ENCODE peak calls at places on chromosome 5, in five cellular contexts. V is activated T-helper 1 cell treated with Interleukin-2 at 50 U/mL for 16 hours, K is left ventricle myocardium superior, Y is choroid plexus epithelial cell, E is stromal cell of bone marrow. W is an unnamed sample.

GRCh38 chr5:132464155-132464939 is 26.2 kb downstream of the IRF1 start:
- DNase-seq in V (no peak), K (no peak), Y (no peak), E (no peak), W (no peak)

GRCh38 chr5:88671808-88672499 is 211.0 kb downstream of the MEF2C start:
- DNase-seq in V (no peak), K (no peak), Y (no peak), E (no peak), W (no peak)

GRCh38 chr5:140362875-140363630 is 3.1 kb downstream of the SLC4A9 start:
- DNase-seq in V (peak; percentile 67), K (peak; percentile 85), Y (peak; percentile 71), E (peak; percentile 18), W (peak; percentile 70)

GRCh38 chr5:170896779-170897178 is 35.0 kb downstream of the RANBP17 start:
- DNase-seq in V (no peak), K (no peak), Y (peak; percentile 80), E (no peak), W (no peak)

GRCh38 chr5:168215646-168216045 is 75.8 kb upstream of the WWC1 start:
- DNase-seq in V (no peak), K (no peak), Y (no peak), E (no peak), W (no peak)

GRCh38 chr5:154526231-154527226 is 48.5 kb upstream of the HAND1 start:
- DNase-seq in V (no peak), K (no peak), Y (no peak), E (no peak), W (no peak)

GRCh38 chr5:86979801-86980510 is 287.7 kb upstream of the RASA1 start:
- DNase-seq in V (no peak), K (no peak), Y (peak; percentile 85), E (peak; percentile 65), W (no peak)

GRCh38 chr5:120550358-120550757 is 86.3 kb downstream of the PRR16 start:
- DNase-seq in V (no peak), K (no peak), Y (no peak), E (no peak), W (no peak)

GRCh38 chr5:123035320-123035949 is 1.1 kb downstream of the PPIC start:
- DNase-seq in V (no peak), K (peak; percentile 59), Y (peak; percentile 43), E (peak; percentile 21), W (peak; percentile 23)

GRCh38 chr5:63213256-63213655 is 634.6 kb downstream of the LRRC70 start:
- DNase-seq in V (no peak), K (no peak), Y (no peak), E (no peak), W (no peak)

GRCh38 chr5:157566902-157567489 is 8.6 kb downstream of the ADAM19 start:
- DNase-seq in V (no peak), K (no peak), Y (no peak), E (no peak), W (no peak)

GRCh38 chr5:90020575-90021535 is 388.7 kb downstream of the CETN3 start:
- DNase-seq in V (no peak), K (no peak), Y (peak; percentile 91), E (peak; percentile 92), W (no peak)

GRCh38 chr5:172455511-172456061 is 1.3 kb upstream of the SH3PXD2B start:
- DNase-seq in V (no peak), K (peak; percentile 58), Y (no peak), E (peak; percentile 63), W (no peak)

GRCh38 chr5:5335708-5336211 is 86.7 kb upstream of the ICE1 start:
- DNase-seq in V (no peak), K (no peak), Y (peak; percentile 82), E (no peak), W (no peak)

GRCh38 chr5:159975462-159976019 is 33.4 kb upstream of the TTC1 start:
- DNase-seq in V (no peak), K (no peak), Y (peak; percentile 97), E (peak; percentile 90), W (no peak)

GRCh38 chr5:68740204-68740910 is 353.5 kb upstream of the SLC30A5 start:
- DNase-seq in V (no peak), K (no peak), Y (no peak), E (no peak), W (no peak)

GRCh38 chr5:383621-384020 is 59.4 kb upstream of the EXOC3 start:
- DNase-seq in V (no peak), K (no peak), Y (no peak), E (no peak), W (no peak)

GRCh38 chr5:125409101-125409495 is 662.7 kb upstream of the ZNF608 start:
- DNase-seq in V (no peak), K (no peak), Y (peak; percentile 41), E (no peak), W (no peak)

GRCh38 chr5:104186100-104186499 is 623.5 kb upstream of the NUDT12 start:
- DNase-seq in V (no peak), K (no peak), Y (peak; percentile 49), E (no peak), W (no peak)

GRCh38 chr5:93189707-93190120 is 391.3 kb downstream of the NR2F1-AS1 start:
- DNase-seq in V (no peak), K (no peak), Y (peak; percentile 87), E (peak; percentile 77), W (no peak)

GRCh38 chr5:76751291-76751690 is 35.4 kb downstream of the F2R start:
- DNase-seq in V (no peak), K (no peak), Y (no peak), E (no peak), W (no peak)

GRCh38 chr5:125659316-125660071 is 763.7 kb upstream of the GRAMD2B start:
- DNase-seq in V (no peak), K (no peak), Y (peak; percentile 90), E (peak; percentile 80), W (no peak)

GRCh38 chr5:64767959-64768357 is 533 bp downstream of the SREK1IP1 start:
- DNase-seq in V (no peak), K (peak; percentile 27), Y (peak; percentile 35), E (peak; percentile 7), W (peak; percentile 15)

GRCh38 chr5:151906246-151906645 is 18.4 kb downstream of the GLRA1 start:
- DNase-seq in V (no peak), K (no peak), Y (peak; percentile 24), E (no peak), W (no peak)

GRCh38 chr5:138945421-138946240 is 70.5 kb upstream of the LRRTM2 start:
- DNase-seq in V (no peak), K (no peak), Y (no peak), E (no peak), W (no peak)

GRCh38 chr5:105924366-105924765 is 1746.4 kb downstream of the EFNA5 start:
- DNase-seq in V (no peak), K (no peak), Y (peak; percentile 75), E (peak; percentile 15), W (no peak)